ENCODE peak calls at places on chromosomes 6 and 20, in eight cellular contexts. I, R, J, N, C, F, V and M are unnamed samples.

GRCh38 chr6:130993292-130993765 is 69.7 kb downstream of the EPB41L2 start:
- DNase-seq in I (no peak), R (no peak), J (no peak), N (no peak), C (no peak), F (no peak), V (no peak), M (no peak)

GRCh38 chr6:7747433-7747832 is 21.5 kb downstream of the BMP6 start:
- DNase-seq in I (no peak), R (no peak), J (no peak), N (no peak), C (no peak), F (no peak), V (no peak), M (no peak)

GRCh38 chr6:153367006-153367405 is 235.9 kb upstream of the RGS17 start:
- DNase-seq in I (no peak), R (no peak), J (no peak), N (no peak), C (no peak), F (no peak), V (no peak), M (no peak)

GRCh38 chr6:17281497-17282481 is 628 bp downstream of the RBM24 start:
- DNase-seq in I (no peak), R (no peak), J (peak; percentile 24), N (peak; percentile 69), C (no peak), F (peak; percentile 81), V (no peak), M (peak; percentile 14)

GRCh38 chr6:85576479-85576878 is 17.2 kb downstream of the SNX14 start:
- DNase-seq in I (no peak), R (no peak), J (no peak), N (no peak), C (no peak), F (no peak), V (no peak), M (no peak)

GRCh38 chr6:33802186-33803061 is 1.4 kb downstream of the MLN start:
- DNase-seq in I (no peak), R (no peak), J (no peak), N (no peak), C (no peak), F (no peak), V (no peak), M (no peak)

GRCh38 chr6:98836025-98836961 is 1.9 kb downstream of the POU3F2 start:
- DNase-seq in I (no peak), R (no peak), J (no peak), N (no peak), C (no peak), F (peak; percentile 41), V (no peak), M (no peak)

GRCh38 chr20:48701702-48702101 is 126.1 kb downstream of the PREX1 start:
- DNase-seq in I (no peak), R (no peak), J (no peak), N (no peak), C (peak; percentile 46), F (no peak), V (no peak), M (no peak)

GRCh38 chr6:159978291-159979135 is 9.6 kb downstream of the IGF2R start:
- DNase-seq in I (no peak), R (peak; percentile 30), J (no peak), N (peak; percentile 53), C (no peak), F (no peak), V (no peak), M (no peak)

GRCh38 chr6:111559193-111560097 is 46.2 kb downstream of the TRAF3IP2 start:
- DNase-seq in I (no peak), R (no peak), J (no peak), N (no peak), C (no peak), F (no peak), V (no peak), M (no peak)

GRCh38 chr6:101454106-101454676 is 60.7 kb downstream of the GRIK2 start:
- DNase-seq in I (no peak), R (no peak), J (peak; percentile 30), N (no peak), C (no peak), F (no peak), V (no peak), M (peak; percentile 15)

GRCh38 chr6:84218091-84218490 is 9.4 kb downstream of the CEP162 start:
- DNase-seq in I (no peak), R (no peak), J (no peak), N (no peak), C (no peak), F (no peak), V (no peak), M (no peak)

DNA sequence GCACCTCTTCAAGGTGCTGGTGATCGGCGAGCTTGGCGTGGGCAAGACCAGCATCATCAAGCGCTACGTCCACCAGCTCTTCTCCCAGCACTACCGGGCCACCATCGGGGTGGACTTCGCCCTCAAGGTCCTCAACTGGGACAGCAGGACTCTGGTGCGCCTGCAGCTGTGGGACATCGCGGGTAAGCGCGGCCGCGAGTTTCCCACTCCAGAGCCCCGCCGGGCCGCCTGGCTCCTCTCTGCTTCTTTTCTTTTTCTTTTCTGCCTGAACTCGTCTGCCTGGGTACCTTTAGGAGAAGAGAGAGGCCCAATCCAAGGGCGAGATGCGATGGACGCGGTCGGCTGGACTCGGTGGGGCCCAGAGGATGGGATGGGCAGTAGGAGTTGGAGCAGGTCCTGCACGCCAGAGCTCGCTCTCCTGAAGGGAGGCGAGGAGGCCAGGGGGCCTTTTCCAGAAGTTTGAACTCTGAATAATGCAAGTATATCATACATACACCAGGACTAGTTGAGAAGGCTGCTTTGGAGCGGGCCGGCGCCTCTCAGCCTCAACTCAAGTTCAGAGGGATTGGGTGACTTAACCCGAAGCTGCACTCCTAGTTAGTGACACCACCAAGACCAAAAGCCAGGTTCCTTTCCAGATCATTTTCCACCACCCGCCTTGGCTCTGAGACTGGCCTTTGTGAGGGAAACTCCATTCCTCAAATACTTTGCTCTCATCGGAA is 468 bp downstream of the RAB32 start:
- DNase-seq in I (peak; percentile 51), R (peak; percentile 32), J (peak; percentile 38), N (peak; percentile 74), C (no peak), F (no peak), V (peak; percentile 49), M (peak; percentile 67)
- TF ChIP-seq POLR2A in I (no peak), R (no peak), J (no peak), N (no peak), C (no peak), F (peak; percentile 43), V (no peak), M (peak; percentile 77)

GRCh38 chr6:43375693-43376092 is 6.2 kb upstream of the ZNF318 start:
- DNase-seq in I (no peak), R (no peak), J (no peak), N (no peak), C (no peak), F (no peak), V (no peak), M (no peak)

GRCh38 chr6:43376551-43376981 is 7.1 kb upstream of the ZNF318 start:
- DNase-seq in I (no peak), R (no peak), J (peak; percentile 59), N (no peak), C (no peak), F (no peak), V (no peak), M (no peak)

GRCh38 chr6:43383021-43383667 is 13.7 kb upstream of the ZNF318 start:
- DNase-seq in I (no peak), R (no peak), J (peak; percentile 84), N (no peak), C (no peak), F (no peak), V (no peak), M (no peak)

GRCh38 chr6:43377710-43378229 is 8.3 kb upstream of the ZNF318 start:
- DNase-seq in I (no peak), R (no peak), J (no peak), N (no peak), C (no peak), F (no peak), V (no peak), M (no peak)

GRCh38 chr6:43378631-43379030 is 9.2 kb upstream of the ZNF318 start:
- DNase-seq in I (no peak), R (no peak), J (peak; percentile 3), N (no peak), C (no peak), F (no peak), V (no peak), M (no peak)
- TF ChIP-seq CTCF in I (no peak), R (no peak), J (no peak), N (no peak), C (no peak), F (no peak), V (no peak), M (no peak)

GRCh38 chr20:35556871-35557270 is 15.0 kb downstream of the ERGIC3 start:
- DNase-seq in I (no peak), R (no peak), J (no peak), N (no peak), C (no peak), F (peak; percentile 30), V (no peak), M (no peak)

GRCh38 chr20:35560541-35560940 is 18.7 kb downstream of the ERGIC3 start:
- DNase-seq in I (no peak), R (no peak), J (no peak), N (no peak), C (no peak), F (no peak), V (no peak), M (no peak)

GRCh38 chr20:35558981-35559693 is 17.3 kb downstream of the ERGIC3 start:
- DNase-seq in I (no peak), R (no peak), J (no peak), N (no peak), C (no peak), F (peak; percentile 58), V (no peak), M (no peak)

GRCh38 chr20:35560105-35560511 is 18.2 kb downstream of the ERGIC3 start:
- DNase-seq in I (no peak), R (no peak), J (no peak), N (no peak), C (no peak), F (peak; percentile 80), V (peak; percentile 66), M (peak; percentile 73)

DNA sequence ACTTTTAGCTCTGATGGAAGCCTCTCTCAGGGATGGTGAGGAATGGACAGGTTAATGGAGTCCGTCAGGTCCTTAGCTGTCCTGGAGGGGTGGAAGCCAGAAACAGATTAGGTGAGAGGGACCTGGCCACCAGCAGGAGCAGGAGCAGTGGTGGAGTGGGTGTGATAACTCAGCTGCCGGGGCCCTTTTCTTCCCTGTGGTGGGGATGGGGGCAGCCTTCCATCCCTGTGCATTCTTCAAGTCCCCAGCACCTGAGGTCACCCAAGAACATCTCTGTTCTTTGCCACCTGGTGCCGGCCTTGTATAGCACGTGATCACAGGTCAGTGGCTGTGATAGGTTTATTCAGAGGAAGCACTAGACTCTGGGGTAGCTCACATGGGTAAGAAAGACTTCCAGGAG is 16.5 kb downstream of the ERGIC3 start:
- DNase-seq in I (no peak), R (no peak), J (no peak), N (no peak), C (no peak), F (no peak), V (no peak), M (no peak)
- TF ChIP-seq POLR2A in I (no peak), R (no peak), J (no peak), N (no peak), C (no peak), F (no peak), V (no peak), M (no peak)

DNA sequence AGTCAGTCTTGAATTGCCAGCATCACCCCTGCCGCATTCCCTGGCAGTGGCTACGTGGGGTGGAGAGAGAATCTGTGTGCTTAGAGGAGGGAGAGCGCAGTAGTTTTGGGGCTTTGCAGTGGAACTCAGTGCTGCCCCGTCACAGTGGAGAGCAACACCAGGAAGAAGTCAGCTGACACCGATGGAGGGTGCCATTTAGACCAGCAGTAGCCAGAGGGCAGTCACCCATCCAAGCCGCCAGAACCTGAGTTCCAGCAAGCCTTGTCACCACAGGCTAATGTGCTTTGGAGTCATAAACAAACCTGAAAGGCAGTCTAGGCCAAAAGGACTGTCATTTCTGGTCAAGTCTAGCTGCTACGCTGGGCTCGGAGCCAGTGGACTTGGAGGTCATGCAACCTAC is 22.0 kb upstream of the PERP start:
- DNase-seq in I (no peak), R (no peak), J (no peak), N (no peak), C (no peak), F (no peak), V (no peak), M (no peak)
- TF ChIP-seq CTCF in I (no peak), R (no peak), J (no peak), N (no peak), C (no peak), F (no peak), V (no peak), M (no peak)